ENCODE peak calls at places on chromosomes 16 and 17, in four cellular contexts. M is cardiac muscle cell; V is CD8-positive, alpha-beta memory T cell; W is hepatic stellate cell. J is an unnamed sample.

GRCh38 chr16:56603589-56603988 is 4.8 kb upstream of the MT2A start:
- DNase-seq in M (peak; percentile 36), V (no peak), W (peak; percentile 45), J (no peak)

GRCh38 chr16:49788505-49788904 is 67.4 kb downstream of the ZNF423 start:
- DNase-seq in M (peak; percentile 46), V (no peak), W (no peak), J (no peak)

GRCh38 chr16:27759947-27760844 is 210.3 kb downstream of the KATNIP start:
- DNase-seq in M (no peak), V (no peak), W (no peak), J (no peak)

GRCh38 chr17:36818134-36818825 is 119.0 kb upstream of the LHX1 start:
- DNase-seq in M (no peak), V (no peak), W (no peak), J (no peak)

GRCh38 chr17:21239680-21240374 is 13.4 kb downstream of the NATD1 start:
- DNase-seq in M (peak; percentile 52), V (no peak), W (peak; percentile 78), J (no peak)

GRCh38 chr16:25747160-25747758 is 55.5 kb downstream of the HS3ST4 start:
- DNase-seq in M (no peak), V (no peak), W (no peak), J (no peak)

GRCh38 chr16:50401355-50401754 is 32.6 kb upstream of the BRD7 start:
- DNase-seq in M (no peak), V (no peak), W (no peak), J (no peak)

GRCh38 chr16:46658925-46659324 is 30.1 kb downstream of the VPS35 start:
- DNase-seq in M (no peak), V (no peak), W (no peak), J (no peak)

GRCh38 chr17:29929006-29929543 is 953 bp downstream of the SSH2 start:
- DNase-seq in M (peak; percentile 46), V (no peak), W (no peak), J (no peak)

GRCh38 chr16:71358464-71359031 is at the start of gene CALB2:
- DNase-seq in M (peak; percentile 70), V (peak; percentile 44), W (peak; percentile 74), J (peak; percentile 63)

GRCh38 chr16:87860553-87861299 is 8.6 kb downstream of the SLC7A5 start:
- DNase-seq in M (peak; percentile 56), V (no peak), W (peak; percentile 63), J (no peak)

GRCh38 chr17:17493986-17494466 is 2.2 kb downstream of the RASD1 start:
- DNase-seq in M (no peak), V (no peak), W (no peak), J (no peak)

GRCh38 chr17:58330544-58330996 is 2.0 kb upstream of the TSPOAP1 start:
- DNase-seq in M (no peak), V (peak; percentile 28), W (no peak), J (no peak)

GRCh38 chr16:4613636-4614570 is 785 bp downstream of the UBALD1 start:
- DNase-seq in M (peak; percentile 58), V (no peak), W (peak; percentile 47), J (peak; percentile 16)

GRCh38 chr17:79837888-79838540 is 1.2 kb downstream of the CBX4 start:
- DNase-seq in M (no peak), V (no peak), W (no peak), J (peak; percentile 20)

GRCh38 chr17:28901866-28902818 is 737 bp downstream of the DHRS13 start:
- DNase-seq in M (peak; percentile 32), V (no peak), W (peak; percentile 55), J (peak; percentile 39)

J was measured in T-helper 9 cell.